ENCODE peak calls at places on chromosomes 1 and 21, in five cellular contexts. Y is cardiac muscle cell, E is amniotic epithelial cell, Q is GM12878, R is fibroblast of lung. I is an unnamed sample.

GRCh38 chr1:77200806-77201205 is 18.4 kb downstream of the PIGK start:
- DNase-seq in Q (no peak), Y (no peak), E (no peak), R (peak), I (no peak)

GRCh38 chr1:86394416-86394815 is 1.7 kb downstream of the ODF2L start:
- DNase-seq in Q (no peak), R (peak), E (peak), Y (no peak), I (no peak)

GRCh38 chr21:38352536-38353219 is 95.9 kb downstream of the KCNJ15 start:
- DNase-seq in Q (no peak), E (peak), R (peak), Y (peak), I (no peak)

GRCh38 chr21:28590722-28591121 is 402.0 kb downstream of the LTN1 start:
- DNase-seq in Y (no peak), Q (no peak), E (no peak), R (no peak), I (no peak)

GRCh38 chr1:112237983-112238515 is 158.0 kb upstream of the CTTNBP2NL start:
- DNase-seq in R (no peak), Y (no peak), E (no peak), Q (no peak), I (no peak)

GRCh38 chr1:27412502-27412901 is 20.1 kb downstream of the GPR3 start:
- DNase-seq in Q (no peak), Y (no peak), E (no peak), R (no peak), I (no peak)

GRCh38 chr1:224801761-224802490 is 127.5 kb upstream of the DNAH14 start:
- DNase-seq in R (no peak), E (no peak), Y (no peak), Q (no peak), I (no peak)

GRCh38 chr21:29849735-29850176 is 90.0 kb downstream of the GRIK1 start:
- DNase-seq in E (peak), R (peak), Q (peak), Y (peak), I (no peak)

GRCh38 chr21:39364949-39365348 is 16.1 kb upstream of the HMGN1 start:
- DNase-seq in Q (no peak), R (no peak), E (no peak), Y (no peak), I (no peak)

GRCh38 chr1:110305875-110306420 is 33.2 kb upstream of the RBM15 start:
- DNase-seq in Q (no peak), R (no peak), Y (no peak), E (no peak), I (no peak)

GRCh38 chr1:107682467-107682866 is 282.5 kb downstream of the VAV3 start:
- DNase-seq in Y (no peak), E (no peak), R (no peak), Q (no peak), I (no peak)

GRCh38 chr1:107430540-107431228 is 289.8 kb downstream of the NTNG1 start:
- DNase-seq in Q (peak), Y (peak), R (peak), E (no peak), I (no peak)

GRCh38 chr1:197180252-197180878 is 33.9 kb upstream of the ASPM start:
- DNase-seq in E (peak), R (peak), Q (no peak), Y (peak), I (no peak)

I was measured in effector memory CD4-positive, alpha-beta T cell.